ENCODE peak calls at places on chromosomes 13 and 19, in five cellular contexts. I, Q, K, R and Y are unnamed samples.

GRCh38 chr13:112790735-112791641 is 101.2 kb downstream of the ATP11A start:
- DNase-seq in I (no peak), K (no peak), R (no peak), Q (no peak), Y (no peak)

GRCh38 chr13:74040200-74040599 is 94.0 kb downstream of the KLF12 start:
- DNase-seq in I (no peak), R (peak; percentile 61), K (no peak), Q (peak; percentile 29), Y (no peak)

GRCh38 chr13:51040431-51040830 is 70.6 kb downstream of the C13orf42 start:
- DNase-seq in K (no peak), Q (no peak), I (no peak), R (no peak), Y (no peak)

GRCh38 chr13:37187611-37188010 is 82.1 kb upstream of the CSNK1A1L start:
- DNase-seq in I (no peak), K (no peak), R (no peak), Q (peak; percentile 78), Y (no peak)

GRCh38 chr19:18317998-18318800 is 4.7 kb downstream of the LSM4 start:
- DNase-seq in Q (no peak), K (no peak), I (no peak), R (no peak), Y (no peak)

GRCh38 chr13:110283661-110284516 is 23.1 kb downstream of the COL4A1 start:
- DNase-seq in K (no peak), Q (peak; percentile 65), I (no peak), R (no peak), Y (no peak)

GRCh38 chr19:4715529-4716221 is 8.0 kb downstream of the DPP9 start:
- DNase-seq in Q (no peak), I (no peak), K (no peak), R (no peak), Y (no peak)

GRCh38 chr13:51760592-51760991 is 43.4 kb downstream of the DHRS12 start:
- DNase-seq in R (no peak), Q (no peak), K (no peak), I (no peak), Y (no peak)

GRCh38 chr19:51749979-51750378 is 1.7 kb downstream of the FPR1 start:
- DNase-seq in R (no peak), K (no peak), Q (no peak), I (no peak), Y (no peak)

GRCh38 chr13:42380420-42381164 is 108.6 kb downstream of the AKAP11 start:
- DNase-seq in K (no peak), Q (no peak), I (peak; percentile 63), R (no peak), Y (no peak)

GRCh38 chr13:110108348-110109139 is 198.4 kb downstream of the COL4A1 start:
- DNase-seq in K (no peak), R (peak; percentile 80), Q (peak; percentile 89), I (no peak), Y (peak; percentile 90)

GRCh38 chr19:48489608-48490216 is 20.5 kb downstream of the CYTH2 start:
- DNase-seq in I (peak; percentile 77), K (peak; percentile 86), R (peak; percentile 60), Q (peak; percentile 40), Y (peak; percentile 93)

GRCh38 chr13:19596960-19597361 is 35.6 kb upstream of the TPTE2 start:
- DNase-seq in R (no peak), Q (peak; percentile 50), K (no peak), I (no peak), Y (no peak)